ENCODE peak calls at places on chromosomes 3 and 15, in ten cellular contexts. H is trophoblast cell; K is CD4-positive, alpha-beta memory T cell; B is PC-9; M is upper lobe of right lung; L is left lung; U is LNCaP clone FGC; N is skeletal muscle cell; J is AG04450; F is neuronal stem cell. R is an unnamed sample.

GRCh38 chr3:60610441-60611112 is 640.7 kb downstream of the FHIT start:
- DNase-seq in U (no peak), B (no peak), F (no peak), N (peak; percentile 98), J (peak; percentile 10), H (peak; percentile 3), L (peak; percentile 73), M (peak; percentile 77), K (no peak), R (peak; percentile 84)

GRCh38 chr3:126524429-126524988 is 554 bp downstream of the CHST13 start:
- DNase-seq in L (peak; percentile 42), U (no peak), H (no peak), B (no peak), K (no peak), N (no peak), M (peak; percentile 74), F (peak; percentile 29), J (no peak), R (no peak)

GRCh38 chr3:105827959-105828358 is 40.9 kb downstream of the CBLB start:
- DNase-seq in F (no peak), B (no peak), H (peak; percentile 70), K (no peak), L (no peak), J (peak; percentile 53), N (peak; percentile 92), U (no peak), M (no peak), R (no peak)

GRCh38 chr15:78929536-78930264 is 15.1 kb downstream of the CTSH start:
- DNase-seq in N (no peak), M (peak; percentile 58), L (no peak), B (peak; percentile 71), J (no peak), H (peak; percentile 37), U (no peak), F (no peak), K (no peak), R (no peak)

GRCh38 chr3:129556890-129557736 is 14.1 kb downstream of the H1-8 start:
- DNase-seq in N (no peak), U (no peak), K (no peak), J (no peak), F (no peak), B (no peak), H (no peak), M (no peak), L (no peak), R (peak; percentile 75)

GRCh38 chr3:136819784-136820640 is 1.1 kb downstream of the SLC35G2 start:
- DNase-seq in J (no peak), M (peak; percentile 72), L (peak; percentile 59), F (peak; percentile 27), U (no peak), H (peak; percentile 54), N (peak; percentile 17), B (peak; percentile 47), K (peak; percentile 27), R (peak; percentile 68)

GRCh38 chr3:76566904-76567303 is 473.0 kb upstream of the ROBO2 start:
- DNase-seq in F (no peak), L (no peak), B (no peak), M (no peak), U (no peak), K (no peak), H (no peak), N (no peak), J (no peak), R (no peak)

GRCh38 chr3:61894988-61895935 is 333.9 kb downstream of the PTPRG start:
- DNase-seq in K (peak; percentile 11), H (peak; percentile 33), F (no peak), B (peak; percentile 91), J (peak; percentile 58), U (no peak), M (no peak), N (peak; percentile 83), L (peak; percentile 55), R (no peak)

GRCh38 chr3:172142074-172143059 is 103.0 kb downstream of the FNDC3B start:
- DNase-seq in K (no peak), F (no peak), H (peak; percentile 95), L (no peak), J (peak; percentile 37), B (peak; percentile 91), M (no peak), N (peak; percentile 54), U (no peak), R (no peak)

GRCh38 chr3:172139528-172140276 is 100.3 kb downstream of the FNDC3B start:
- DNase-seq in H (no peak), N (no peak), B (no peak), J (no peak), U (no peak), M (no peak), K (no peak), F (no peak), L (no peak), R (no peak)

GRCh38 chr3:172138792-172139507 is 99.6 kb downstream of the FNDC3B start:
- DNase-seq in J (no peak), M (no peak), L (peak; percentile 74), H (peak; percentile 69), U (no peak), N (no peak), F (no peak), K (no peak), B (peak; percentile 77), R (no peak)

GRCh38 chr3:172143060-172143451 is 103.7 kb downstream of the FNDC3B start:
- DNase-seq in K (no peak), H (no peak), U (no peak), F (no peak), M (no peak), N (no peak), B (no peak), L (no peak), J (no peak), R (no peak)

DNA sequence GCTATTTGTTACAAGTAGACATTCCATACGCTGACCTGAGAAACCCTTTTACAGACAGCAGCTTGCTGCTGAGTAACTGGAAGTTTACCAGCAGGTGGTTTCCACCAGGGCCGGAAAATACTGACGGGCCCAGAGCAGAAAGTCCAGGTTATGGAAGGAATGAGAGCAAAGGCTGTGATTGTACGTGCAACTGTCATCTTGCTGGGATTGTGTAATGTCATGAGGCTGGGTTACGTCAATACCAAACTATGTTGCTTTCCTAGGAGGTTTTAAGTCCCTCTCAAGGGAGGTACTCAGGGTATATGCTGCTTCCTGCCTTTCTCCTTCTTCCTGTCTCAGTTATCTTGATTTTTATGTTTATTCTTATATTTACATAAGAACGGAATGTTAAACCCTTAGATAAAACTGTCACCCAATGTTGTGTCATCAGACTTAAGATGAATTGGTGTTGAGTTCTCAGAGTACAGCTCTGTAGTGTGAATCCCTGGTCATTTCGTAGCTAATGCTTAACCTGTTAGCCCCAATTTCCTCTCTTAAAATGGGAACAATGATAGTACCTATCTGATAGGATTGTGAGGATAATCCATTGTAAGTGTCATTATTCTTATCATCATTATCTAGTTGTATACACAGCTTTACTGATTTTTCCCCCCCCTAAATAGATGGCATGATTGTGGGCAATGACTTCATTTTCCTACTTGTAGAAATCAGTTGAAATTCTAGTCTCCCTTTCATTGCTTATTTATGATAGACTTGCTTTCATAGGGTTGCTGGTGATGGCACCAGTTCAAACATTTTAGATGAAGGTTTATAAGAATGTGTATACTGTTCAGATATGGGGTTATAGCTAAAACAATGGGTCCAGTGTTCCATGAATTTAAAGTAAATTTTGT is 101.4 kb downstream of the FNDC3B start:
- DNase-seq in K (no peak), J (peak; percentile 86), M (no peak), B (peak; percentile 100), N (peak; percentile 92), F (no peak), H (peak; percentile 99), L (peak; percentile 59), U (peak; percentile 80), R (no peak)
- H3K4me3 ChIP-seq in K (no peak overlapping the region), J (no peak overlapping the region), M (no peak overlapping the region), B (peak overlapping the region; percentile 27), N (no peak overlapping the region), F (no peak overlapping the region), H (no peak overlapping the region), L (no peak overlapping the region), U (no peak overlapping the region), R (no peak overlapping the region)

DNA sequence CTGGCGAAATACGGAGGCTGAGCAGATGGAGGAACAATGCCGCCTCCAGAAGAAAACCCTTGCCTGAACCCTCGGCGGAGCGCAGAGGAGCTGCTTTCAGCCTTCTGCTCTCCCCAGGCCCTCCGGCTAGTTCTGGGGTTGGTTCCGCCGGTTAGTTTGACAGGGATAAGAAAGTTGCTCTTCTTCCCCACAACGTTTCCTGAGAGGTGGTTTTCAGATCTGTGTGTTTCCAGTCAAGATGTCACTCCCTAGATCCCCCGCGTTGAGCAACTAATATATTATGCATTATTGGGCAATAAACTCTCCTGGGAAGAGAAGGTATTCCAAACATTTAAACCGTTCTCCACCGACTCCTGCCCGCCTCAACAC is 551 bp downstream of the NLGN1 start:
- DNase-seq in U (no peak), L (no peak), H (peak; percentile 84), M (no peak), B (peak; percentile 56), N (peak; percentile 43), J (no peak), F (no peak), K (no peak), R (peak; percentile 76)
- H3K4me3 ChIP-seq in U (peak overlapping the region; percentile 73), L (peak overlapping the region; percentile 49), H (peak overlapping the region; percentile 74), M (peak overlapping the region; percentile 60), B (peak overlapping the region; percentile 56), N (peak overlapping the region; percentile 73), J (peak overlapping the region; percentile 69), F (peak overlapping the region; percentile 68), K (no peak overlapping the region), R (peak overlapping the region; percentile 83)

DNA sequence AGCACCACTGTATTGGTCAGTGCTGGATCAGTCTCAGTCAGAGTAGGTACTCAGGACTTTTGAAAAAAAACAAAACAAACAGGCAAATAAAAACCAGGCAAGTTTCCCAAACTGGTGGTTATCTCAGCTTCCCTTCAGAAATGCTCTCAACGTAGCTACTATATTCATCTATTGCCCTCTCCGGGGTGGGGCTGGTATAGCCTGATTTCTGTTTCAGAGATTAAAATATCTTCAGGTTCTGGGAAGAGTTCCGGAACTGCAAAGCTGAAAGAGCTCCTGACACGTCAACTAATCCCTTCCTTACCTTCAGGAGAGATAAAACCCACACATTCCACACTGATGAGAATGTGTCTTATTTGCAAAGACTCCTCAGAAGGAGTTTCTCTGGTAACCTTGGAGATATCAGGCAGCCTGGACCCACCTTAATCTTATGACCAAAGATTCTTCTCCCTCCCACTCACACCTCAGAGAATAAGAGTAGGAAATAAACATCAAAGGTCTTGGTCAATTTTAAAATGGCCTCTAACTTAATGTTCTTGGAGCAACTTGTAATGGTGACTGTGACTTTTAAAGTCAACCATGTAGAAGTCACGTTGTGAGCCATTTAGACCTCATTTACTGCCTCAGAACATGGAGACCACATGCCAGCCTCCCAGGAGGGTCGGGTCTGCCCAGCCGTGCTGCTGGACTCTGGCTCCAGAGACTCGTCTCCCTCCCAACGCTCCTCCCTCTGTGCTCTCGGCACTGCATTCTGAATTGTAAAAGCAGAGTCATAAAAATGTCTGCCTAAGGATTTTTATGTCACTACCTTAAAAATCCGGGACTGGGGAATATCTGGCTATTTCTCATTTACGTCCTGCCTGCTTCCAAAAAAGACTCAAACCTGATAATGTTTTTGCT is 53.8 kb downstream of the CDCP1 start:
- DNase-seq in N (no peak), J (no peak), H (peak; percentile 97), M (no peak), K (no peak), U (peak; percentile 49), B (peak; percentile 99), L (no peak), F (no peak), R (no peak)
- H3K4me3 ChIP-seq in N (no peak overlapping the region), J (no peak overlapping the region), H (no peak overlapping the region), M (no peak overlapping the region), K (no peak overlapping the region), U (no peak overlapping the region), B (no peak overlapping the region), L (no peak overlapping the region), F (no peak overlapping the region), R (no peak overlapping the region)

DNA sequence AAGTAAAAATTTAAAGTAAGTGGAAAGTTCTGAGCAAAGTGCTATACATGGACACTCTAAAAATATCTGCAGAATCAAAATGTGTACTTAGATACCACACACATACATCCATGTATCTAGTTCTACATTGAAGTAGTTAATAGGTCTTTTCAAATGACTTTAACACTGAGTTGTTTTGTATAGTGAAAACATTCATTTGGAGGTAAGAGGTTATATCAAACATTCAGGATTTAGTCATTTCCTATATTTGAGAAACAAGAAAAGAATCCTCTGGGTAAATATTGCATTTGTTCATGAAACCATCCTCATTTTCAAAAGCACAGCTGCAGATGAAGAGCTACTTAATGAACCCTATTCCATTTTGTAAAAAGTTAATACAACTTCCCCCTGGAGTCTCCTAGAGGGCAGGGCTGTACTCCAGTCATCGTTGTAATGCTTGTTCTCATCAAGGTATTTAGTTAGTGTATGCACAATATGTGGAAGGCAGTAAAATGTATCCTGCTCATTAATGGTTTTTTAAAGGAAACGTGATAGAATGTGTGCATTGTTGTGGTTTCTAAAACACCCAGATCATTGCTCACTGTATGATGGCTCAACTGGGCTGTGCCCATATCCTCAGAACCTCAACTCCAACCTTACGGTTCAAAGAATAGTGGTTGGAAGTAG is 26.2 kb downstream of the ARPP21 start:
- DNase-seq in B (no peak), N (no peak), K (no peak), H (no peak), J (no peak), L (no peak), M (no peak), F (no peak), U (no peak), R (no peak)
- H3K4me3 ChIP-seq in B (no peak overlapping the region), N (no peak overlapping the region), K (no peak overlapping the region), H (no peak overlapping the region), J (no peak overlapping the region), L (no peak overlapping the region), M (no peak overlapping the region), F (no peak overlapping the region), U (no peak overlapping the region), R (no peak overlapping the region)